ENCODE peak calls at places on chromosomes 5 and 9, in eight cellular contexts. D is Right ventricle myocardium superior; E is NCI-H69; T is B cell; K is activated T-cell treated with anti-CD3 and anti-CD28 coated beads, Interleukin-2, amount 50 U/mL, for 24 hours; O is activated T-helper 9 cell treated with anti-CD3 and anti-CD28 coated beads, Interleukin-2, amount 50 U/mL, for 16 hours; X is iPS-NIHi11; Z is activated CD4-positive, CD25-positive, alpha-beta regulatory T cell treated with anti-CD3 and anti-CD28 coated beads, Interleukin-2, amount 50 U/mL, for 16 hours. V is an unnamed sample.

GRCh38 chr5:39566891-39567290 is 142.1 kb upstream of the DAB2 start:
- DNase-seq in T (no peak), O (no peak), K (no peak), X (no peak), D (no peak), Z (no peak), E (no peak), V (no peak)

GRCh38 chr5:155270737-155271136 is 257.2 kb downstream of the KIF4B start:
- DNase-seq in X (no peak), T (no peak), D (no peak), O (no peak), E (no peak), Z (no peak), K (no peak), V (no peak)

GRCh38 chr5:115774684-115775083 is 41.8 kb downstream of the CDO1 start:
- DNase-seq in D (peak), X (no peak), O (no peak), Z (no peak), K (no peak), E (peak), T (no peak), V (no peak)

GRCh38 chr5:33277061-33277460 is 163.7 kb upstream of the TARS1 start:
- DNase-seq in E (no peak), K (no peak), D (no peak), Z (no peak), X (no peak), O (no peak), T (no peak), V (no peak)

GRCh38 chr5:170540276-170540675 is 36.5 kb downstream of the KCNIP1 start:
- DNase-seq in K (no peak), O (no peak), D (no peak), E (peak), T (no peak), Z (no peak), X (no peak), V (no peak)

GRCh38 chr9:24293391-24293790 is 252.3 kb downstream of the IZUMO3 start:
- DNase-seq in K (no peak), Z (no peak), E (peak), D (no peak), T (no peak), X (peak), O (no peak), V (no peak)

GRCh38 chr9:131677445-131678180 is 62.3 kb downstream of the RAPGEF1 start:
- DNase-seq in E (peak), T (peak), K (no peak), D (no peak), X (no peak), Z (no peak), O (no peak), V (no peak)

GRCh38 chr5:172683696-172684464 is 42.8 kb downstream of the NEURL1B start:
- DNase-seq in T (peak), Z (peak), K (peak), D (no peak), E (no peak), X (peak), O (peak), V (peak)

GRCh38 chr5:55289808-55290207 is 17.7 kb downstream of the DHX29 start:
- DNase-seq in K (no peak), O (no peak), Z (no peak), T (no peak), D (no peak), X (no peak), E (no peak), V (no peak)

GRCh38 chr9:72826954-72827953 is 125.6 kb downstream of the ALDH1A1 start:
- DNase-seq in D (no peak), X (no peak), K (no peak), E (peak), O (no peak), T (no peak), Z (no peak), V (no peak)

GRCh38 chr5:112682621-112683061 is 55.0 kb upstream of the APC start:
- DNase-seq in K (no peak), T (no peak), O (no peak), X (no peak), Z (no peak), E (no peak), D (no peak), V (no peak)

GRCh38 chr9:31140316-31140715 is 1244.1 kb upstream of the ACO1 start:
- DNase-seq in D (no peak), O (no peak), K (no peak), T (no peak), E (peak), Z (no peak), X (no peak), V (no peak)

GRCh38 chr5:83265318-83265717 is 188.0 kb downstream of the XRCC4 start:
- DNase-seq in E (peak), D (no peak), O (no peak), K (no peak), Z (no peak), T (no peak), X (no peak), V (no peak)

GRCh38 chr5:94025788-94026473 is 284.5 kb upstream of the POU5F2 start:
- DNase-seq in T (no peak), O (no peak), Z (no peak), X (no peak), E (peak), D (no peak), K (no peak), V (no peak)

GRCh38 chr5:95845401-95845800 is 22.9 kb upstream of the GLRX start:
- DNase-seq in Z (no peak), T (no peak), X (no peak), D (no peak), K (peak), O (no peak), E (no peak), V (peak)

GRCh38 chr9:38405841-38406240 is 13.3 kb downstream of the ALDH1B1 start:
- DNase-seq in X (no peak), D (no peak), K (no peak), Z (no peak), T (no peak), O (no peak), E (no peak), V (no peak)

GRCh38 chr9:126915281-126915816 is 767 bp downstream of the RALGPS1 start:
- DNase-seq in T (peak), O (peak), X (peak), E (peak), K (no peak), Z (no peak), D (peak), V (no peak)

GRCh38 chr5:64635056-64635686 is 55.1 kb upstream of the SHISAL2B start:
- DNase-seq in K (no peak), X (peak), T (peak), O (no peak), Z (no peak), E (peak), D (no peak), V (no peak)

GRCh38 chr9:133574791-133575672 is 34.2 kb downstream of the FAM163B start:
- DNase-seq in Z (no peak), D (no peak), E (no peak), O (no peak), K (no peak), X (no peak), T (no peak), V (no peak)

V was measured in activated CD8-positive, alpha-beta memory T cell treated with anti-CD3 and anti-CD28 coated beads, Interleukin-2, amount 50 U/mL, for 48 hours.